ENCODE peak calls at places on chromosomes 16 and 17, in six cellular contexts. F is effector memory CD4-positive, alpha-beta T cell; I is right lobe of liver; L is A673; R is colonic mucosa; U is cardiac muscle cell. X is an unnamed sample. For H3K4me1, the result is how much of the 10 kb centered on the place peaks cover.

GRCh38 chr17:7478276-7479138 is 924 bp downstream of the ZBTB4 start:
- DNase-seq in R (peak), L (peak), F (peak), I (no peak), U (peak), X (peak)

GRCh38 chr16:57446530-57447141 is 549 bp downstream of the CIAPIN1 start:
- DNase-seq in L (peak), F (no peak), R (peak), U (peak), I (no peak), X (peak)

GRCh38 chr16:68252383-68252782 is 7.2 kb downstream of the PLA2G15 start:
- DNase-seq in L (no peak), U (no peak), R (no peak), I (no peak), F (no peak), X (no peak)

GRCh38 chr17:80297996-80298560 is 37.4 kb downstream of the RNF213 start:
- DNase-seq in F (no peak), I (peak), L (no peak), R (no peak), U (no peak), X (no peak)

GRCh38 chr17:59840329-59840907 is 52.3 kb downstream of the TUBD1 start:
- DNase-seq in I (no peak), F (no peak), L (no peak), R (no peak), U (peak), X (no peak)

GRCh38 chr17:7744416-7744815 is 26.9 kb downstream of the DNAH2 start:
- DNase-seq in U (peak), F (no peak), L (no peak), R (no peak), I (no peak), X (no peak)

GRCh38 chr17:66431910-66432309 is 129.5 kb downstream of the PRKCA start:
- DNase-seq in R (no peak), U (peak), F (no peak), L (no peak), I (no peak), X (no peak)

GRCh38 chr16:79334127-79334526 is 266.4 kb downstream of the MAF start:
- DNase-seq in F (no peak), R (no peak), L (peak), I (no peak), U (no peak), X (peak)

GRCh38 chr17:36509272-36509985 is 22.9 kb downstream of the ZNHIT3 start:
- DNase-seq in U (no peak), I (no peak), R (no peak), F (no peak), L (no peak), X (no peak)

GRCh38 chr16:583470-583814 is 6.4 kb upstream of the RAB40C start:
- DNase-seq in L (no peak), R (no peak), F (no peak), I (no peak), U (no peak), X (no peak)

GRCh38 chr17:32267690-32268205 is 2.1 kb downstream of the RHBDL3 start:
- DNase-seq in I (no peak), R (no peak), L (no peak), F (no peak), U (no peak), X (no peak)

GRCh38 chr17:47719411-47720152 is 13.5 kb upstream of the TBX21 start:
- DNase-seq in I (no peak), L (no peak), F (peak), U (peak), R (no peak), X (no peak)

GRCh38 chr17:47720196-47720595 is 12.8 kb upstream of the TBX21 start:
- DNase-seq in L (no peak), R (no peak), F (no peak), U (no peak), I (no peak), X (no peak)

GRCh38 chr17:47717261-47717697 is 15.8 kb upstream of the TBX21 start:
- DNase-seq in F (no peak), I (no peak), L (no peak), U (no peak), R (no peak), X (no peak)

GRCh38 chr17:47717845-47718621 is 15.0 kb upstream of the TBX21 start:
- DNase-seq in U (no peak), R (no peak), L (no peak), I (no peak), F (no peak), X (no peak)

GRCh38 chr17:47718634-47719405 is 14.2 kb upstream of the TBX21 start:
- DNase-seq in U (no peak), I (no peak), L (no peak), R (no peak), F (no peak), X (no peak)
- H3K4me1 ChIP-seq in U (under half), I (under half), L (under half), R (under half), F (half or more), X (under half)

GRCh38 chr17:17751996-17752821 is 71.0 kb downstream of the RAI1 start:
- DNase-seq in F (peak), U (peak), L (peak), R (peak), I (peak), X (peak)
- H3K4me1 ChIP-seq in F (under half), U (under half), L (under half), R (under half), I (under half), X (under half)

DNA sequence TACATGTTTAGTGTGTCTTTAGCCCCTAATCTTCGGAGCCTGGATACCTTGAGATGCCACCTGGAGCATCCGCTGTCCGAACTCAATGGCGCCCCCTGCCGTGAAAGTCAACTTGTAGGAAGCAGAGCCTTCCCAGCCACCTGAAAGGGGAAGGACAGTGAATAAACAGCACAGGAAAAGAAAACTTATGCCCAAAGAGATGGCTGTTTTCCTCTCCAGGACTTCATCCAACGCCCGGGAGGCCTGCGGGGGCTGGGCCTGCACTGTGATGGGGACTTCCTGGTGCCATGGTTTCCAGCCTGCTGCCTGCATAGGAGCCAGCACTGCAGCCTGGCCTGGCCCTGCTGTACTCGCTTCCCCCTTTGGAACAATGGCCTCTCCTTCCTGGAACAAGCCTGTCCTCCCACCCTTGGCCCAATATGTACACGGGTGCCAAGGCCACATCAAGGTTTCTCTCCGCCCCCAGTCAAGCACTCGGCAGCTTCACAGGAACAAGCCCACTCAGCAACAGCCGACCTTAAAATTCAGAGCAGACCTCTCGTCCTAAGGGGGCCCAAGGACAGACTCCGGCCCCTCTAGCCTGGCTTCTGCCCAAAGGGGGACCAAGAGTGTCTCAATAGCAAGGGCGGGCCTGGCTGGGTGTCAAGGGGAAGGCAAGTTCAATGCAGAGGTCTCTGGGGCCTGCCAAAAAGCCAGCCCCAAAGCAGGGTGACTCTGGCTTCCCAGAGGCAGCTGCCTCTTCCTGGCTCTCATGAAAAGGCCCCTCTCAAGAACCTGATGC is 4.5 kb upstream of the UNC13D start:
- DNase-seq in R (peak), L (peak), U (peak), I (peak), F (peak), X (peak)
- H3K4me1 ChIP-seq in R (under half), L (under half), U (under half), I (under half), F (under half), X (under half)

GRCh38 chr17:19002191-19002590 is 2.4 kb downstream of the FAM83G start:
- DNase-seq in F (no peak), R (no peak), U (no peak), I (no peak), L (no peak), X (no peak)

GRCh38 chr17:19003543-19003965 is 1.0 kb downstream of the FAM83G start:
- DNase-seq in R (no peak), U (no peak), L (peak), F (no peak), I (no peak), X (no peak)

GRCh38 chr17:19004601-19005441 is at the start of gene FAM83G:
- DNase-seq in L (peak), U (peak), F (peak), R (peak), I (peak), X (peak)

GRCh38 chr17:19003966-19004600 is 481 bp downstream of the FAM83G start:
- DNase-seq in F (peak), I (peak), L (peak), U (peak), R (peak), X (peak)

GRCh38 chr17:19002805-19003542 is 1.6 kb downstream of the FAM83G start:
- DNase-seq in L (no peak), F (no peak), R (no peak), U (peak), I (no peak), X (no peak)
- H3K4me1 ChIP-seq in L (under half), F (under half), R (under half), U (under half), I (under half), X (under half)

GRCh38 chr17:2175294-2175628 is 120.4 kb downstream of the HIC1 start:
- DNase-seq in R (no peak), U (no peak), I (no peak), F (no peak), L (no peak), X (no peak)
- H3K4me1 ChIP-seq in R (under half), U (half or more), I (under half), F (under half), L (under half), X (half or more)

DNA sequence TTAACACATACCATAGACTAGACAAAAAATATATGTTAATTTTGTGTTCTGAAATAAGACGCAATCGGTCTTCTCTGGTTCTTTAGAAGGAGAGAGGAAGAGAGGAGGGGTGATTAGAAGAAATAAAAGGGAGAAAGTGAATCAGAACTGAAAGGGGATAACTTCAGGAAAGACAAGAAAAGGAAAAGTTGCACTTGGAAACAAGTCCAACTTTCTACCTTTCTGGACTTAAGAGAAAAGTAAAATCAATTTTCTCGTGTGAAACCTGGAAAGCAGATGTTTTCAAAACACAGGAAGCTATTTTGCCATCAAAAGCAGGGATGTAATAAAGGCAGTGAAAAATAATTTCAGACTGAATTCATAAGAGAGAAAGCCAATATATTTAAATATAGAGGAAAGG is 11.9 kb upstream of the ZFHX3 start:
- DNase-seq in U (no peak), I (no peak), L (no peak), F (no peak), R (no peak), X (no peak)
- H3K4me1 ChIP-seq in U (under half), I (under half), L (under half), F (under half), R (under half), X (under half)

GRCh38 chr17:72516772-72517399 is 396.1 kb downstream of the SOX9 start:
- DNase-seq in F (no peak), I (no peak), U (peak), R (no peak), L (no peak), X (no peak)
- H3K4me1 ChIP-seq in F (under half), I (under half), U (under half), R (under half), L (under half), X (half or more)

DNA sequence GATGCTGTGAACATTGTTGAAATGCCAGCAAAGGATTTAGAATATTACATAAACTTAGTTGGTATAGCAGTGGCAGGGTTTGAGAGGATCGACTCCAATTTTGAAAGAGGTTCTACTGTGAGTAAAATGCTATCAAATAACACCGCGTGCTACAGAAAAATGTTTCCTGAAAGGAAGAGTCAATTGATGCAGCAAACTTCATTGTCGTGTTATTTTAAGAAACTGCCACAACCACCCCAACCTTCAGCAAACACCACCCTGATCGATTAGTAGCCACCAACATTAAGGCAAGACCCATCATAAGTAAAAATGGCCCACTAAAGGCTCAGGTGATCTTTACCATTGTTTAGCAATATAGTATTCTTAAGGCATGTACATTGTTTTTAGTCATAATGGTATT is 27.3 kb downstream of the HLF start:
- DNase-seq in L (no peak), U (no peak), I (no peak), R (no peak), F (no peak), X (no peak)
- H3K4me1 ChIP-seq in L (under half), U (under half), I (under half), R (under half), F (under half), X (under half)

X was measured in transverse colon.